ENCODE peak calls at places on chromosomes 4 and X, in eight cellular contexts. One of them, this sample, is unnamed.

GRCh38 chr4:104416725-104417363 is 77.8 kb downstream of the CXXC4 start:
- DNase-seq in H1: no peak
- DNase-seq in adrenal gland: no peak
- DNase-seq in CD8-positive, alpha-beta T cell: no peak
- DNase-seq in tibial nerve: no peak
- DNase-seq in Karpas-422: no peak
- DNase-seq in SJSA1: no peak
- DNase-seq in fibroblast of lung: no peak
- DNase-seq in this sample: no peak

GRCh38 chr4:28149762-28150161 is 1289.1 kb downstream of the STIM2 start:
- DNase-seq in H1: no peak
- DNase-seq in adrenal gland: no peak
- DNase-seq in CD8-positive, alpha-beta T cell: no peak
- DNase-seq in tibial nerve: no peak
- DNase-seq in Karpas-422: no peak
- DNase-seq in SJSA1: no peak
- DNase-seq in fibroblast of lung: no peak
- DNase-seq in this sample: no peak

GRCh38 chrX:29787666-29788065 is 427.7 kb upstream of the MAGEB2 start:
- DNase-seq in H1: no peak
- DNase-seq in adrenal gland: no peak
- DNase-seq in CD8-positive, alpha-beta T cell: no peak
- DNase-seq in tibial nerve: no peak
- DNase-seq in Karpas-422: no peak
- DNase-seq in SJSA1: no peak
- DNase-seq in fibroblast of lung: peak; percentile 72
- DNase-seq in this sample: no peak

GRCh38 chrX:151488677-151489076 is 74.8 kb upstream of the PASD1 start:
- DNase-seq in H1: peak; percentile 43
- DNase-seq in adrenal gland: peak; percentile 48
- DNase-seq in CD8-positive, alpha-beta T cell: no peak
- DNase-seq in tibial nerve: no peak
- DNase-seq in Karpas-422: peak; percentile 72
- DNase-seq in SJSA1: no peak
- DNase-seq in fibroblast of lung: no peak
- DNase-seq in this sample: peak; percentile 27

GRCh38 chrX:129318375-129318774 is 204.9 kb downstream of the SMARCA1 start:
- DNase-seq in H1: no peak
- DNase-seq in adrenal gland: peak; percentile 46
- DNase-seq in CD8-positive, alpha-beta T cell: no peak
- DNase-seq in tibial nerve: no peak
- DNase-seq in Karpas-422: peak; percentile 65
- DNase-seq in SJSA1: no peak
- DNase-seq in fibroblast of lung: peak; percentile 41
- DNase-seq in this sample: peak; percentile 27

GRCh38 chrX:52576946-52577345 is 60.1 kb upstream of the XAGE1B start:
- DNase-seq in H1: peak; percentile 40
- DNase-seq in adrenal gland: no peak
- DNase-seq in CD8-positive, alpha-beta T cell: no peak
- DNase-seq in tibial nerve: no peak
- DNase-seq in Karpas-422: no peak
- DNase-seq in SJSA1: no peak
- DNase-seq in fibroblast of lung: no peak
- DNase-seq in this sample: peak; percentile 10

GRCh38 chrX:118579417-118579816 is 83.8 kb downstream of the DOCK11 start:
- DNase-seq in H1: no peak
- DNase-seq in adrenal gland: no peak
- DNase-seq in CD8-positive, alpha-beta T cell: no peak
- DNase-seq in tibial nerve: no peak
- DNase-seq in Karpas-422: no peak
- DNase-seq in SJSA1: no peak
- DNase-seq in fibroblast of lung: no peak
- DNase-seq in this sample: no peak

GRCh38 chr4:141473026-141473540 is 163.3 kb upstream of the IL15 start:
- DNase-seq in H1: no peak
- DNase-seq in adrenal gland: no peak
- DNase-seq in CD8-positive, alpha-beta T cell: no peak
- DNase-seq in tibial nerve: no peak
- DNase-seq in Karpas-422: no peak
- DNase-seq in SJSA1: no peak
- DNase-seq in fibroblast of lung: no peak
- DNase-seq in this sample: no peak

GRCh38 chr4:38117614-38118013 is 157.4 kb downstream of the PTTG2 start:
- DNase-seq in H1: no peak
- DNase-seq in adrenal gland: no peak
- DNase-seq in CD8-positive, alpha-beta T cell: no peak
- DNase-seq in tibial nerve: no peak
- DNase-seq in Karpas-422: no peak
- DNase-seq in SJSA1: no peak
- DNase-seq in fibroblast of lung: no peak
- DNase-seq in this sample: no peak

GRCh38 chr4:124650614-124651013 is 61.9 kb downstream of the ANKRD50 start:
- DNase-seq in H1: no peak
- DNase-seq in adrenal gland: no peak
- DNase-seq in CD8-positive, alpha-beta T cell: no peak
- DNase-seq in tibial nerve: no peak
- DNase-seq in Karpas-422: no peak
- DNase-seq in SJSA1: no peak
- DNase-seq in fibroblast of lung: no peak
- DNase-seq in this sample: no peak

GRCh38 chr4:143339497-143339896 is 2.8 kb downstream of the GAB1 start:
- DNase-seq in H1: no peak
- DNase-seq in adrenal gland: no peak
- DNase-seq in CD8-positive, alpha-beta T cell: no peak
- DNase-seq in tibial nerve: no peak
- DNase-seq in Karpas-422: no peak
- DNase-seq in SJSA1: no peak
- DNase-seq in fibroblast of lung: no peak
- DNase-seq in this sample: no peak

GRCh38 chr4:40750461-40751258 is 905 bp downstream of the NSUN7 start:
- DNase-seq in H1: peak; percentile 74
- DNase-seq in adrenal gland: no peak
- DNase-seq in CD8-positive, alpha-beta T cell: no peak
- DNase-seq in tibial nerve: no peak
- DNase-seq in Karpas-422: no peak
- DNase-seq in SJSA1: no peak
- DNase-seq in fibroblast of lung: peak; percentile 9
- DNase-seq in this sample: peak; percentile 8

GRCh38 chr4:12729384-12729783 is 754.8 kb downstream of the RAB28 start:
- DNase-seq in H1: no peak
- DNase-seq in adrenal gland: no peak
- DNase-seq in CD8-positive, alpha-beta T cell: no peak
- DNase-seq in tibial nerve: no peak
- DNase-seq in Karpas-422: peak; percentile 75
- DNase-seq in SJSA1: peak; percentile 62
- DNase-seq in fibroblast of lung: peak; percentile 40
- DNase-seq in this sample: peak; percentile 47

GRCh38 chr4:19739101-19739651 is 512.5 kb upstream of the SLIT2 start:
- DNase-seq in H1: no peak
- DNase-seq in adrenal gland: peak; percentile 21
- DNase-seq in CD8-positive, alpha-beta T cell: no peak
- DNase-seq in tibial nerve: no peak
- DNase-seq in Karpas-422: no peak
- DNase-seq in SJSA1: peak; percentile 99
- DNase-seq in fibroblast of lung: peak; percentile 92
- DNase-seq in this sample: peak; percentile 75

DNA sequence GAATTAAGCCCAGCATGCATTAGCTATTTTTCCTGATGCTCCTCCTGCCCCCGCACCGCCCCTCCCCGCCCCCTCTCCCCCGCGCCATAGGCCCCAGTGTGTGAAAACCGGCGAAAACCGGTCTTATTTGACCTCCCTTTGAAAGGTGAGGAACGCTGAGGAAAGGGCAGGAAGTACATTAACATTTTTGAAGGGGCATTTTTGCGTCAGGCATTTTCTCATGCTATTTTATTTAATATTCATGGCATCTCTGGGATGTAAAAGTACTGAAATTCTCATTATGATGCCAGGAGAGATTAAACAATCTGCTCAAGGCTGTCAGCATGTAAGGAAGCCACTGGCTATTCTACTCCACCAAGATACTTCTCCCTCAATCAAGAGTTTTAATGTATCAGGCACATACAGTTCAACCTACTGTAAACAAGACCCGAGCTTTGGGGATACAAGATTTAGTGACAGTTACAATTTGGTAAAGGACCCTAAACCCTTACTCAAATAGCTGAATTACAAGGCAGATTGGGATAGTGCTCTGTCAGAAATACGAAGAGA is 1.2 kb upstream of the NMU start:
- DNase-seq in H1: no peak
- DNase-seq in adrenal gland: no peak
- DNase-seq in CD8-positive, alpha-beta T cell: no peak
- DNase-seq in tibial nerve: no peak
- DNase-seq in Karpas-422: no peak
- DNase-seq in SJSA1: no peak
- DNase-seq in fibroblast of lung: no peak
- DNase-seq in this sample: no peak
- H3K4me1 ChIP-seq in H1: peaks cover 10% of the 10 kb centered on the region
- H3K4me1 ChIP-seq in adrenal gland: peaks cover 12% of the 10 kb centered on the region
- H3K4me1 ChIP-seq in CD8-positive, alpha-beta T cell: peaks cover 8% of the 10 kb centered on the region
- H3K4me1 ChIP-seq in tibial nerve: peaks cover 11% of the 10 kb centered on the region
- H3K4me1 ChIP-seq in Karpas-422: peaks cover 10% of the 10 kb centered on the region
- H3K4me1 ChIP-seq in SJSA1: peaks cover 4% of the 10 kb centered on the region
- H3K4me1 ChIP-seq in fibroblast of lung: peaks cover 3% of the 10 kb centered on the region
- H3K4me1 ChIP-seq in this sample: no peaks in the 10 kb centered on the region

GRCh38 chr4:174216935-174217272 is 66.6 kb downstream of the FBXO8 start:
- DNase-seq in H1: no peak
- DNase-seq in adrenal gland: no peak
- DNase-seq in CD8-positive, alpha-beta T cell: no peak
- DNase-seq in tibial nerve: no peak
- DNase-seq in Karpas-422: no peak
- DNase-seq in SJSA1: no peak
- DNase-seq in fibroblast of lung: no peak
- DNase-seq in this sample: no peak
- H3K4me3 ChIP-seq in H1: no peak overlapping the region
- H3K4me3 ChIP-seq in adrenal gland: no peak overlapping the region
- H3K4me3 ChIP-seq in CD8-positive, alpha-beta T cell: no peak overlapping the region
- H3K4me3 ChIP-seq in tibial nerve: peak overlapping the region; percentile 37
- H3K4me3 ChIP-seq in Karpas-422: no peak overlapping the region
- H3K4me3 ChIP-seq in SJSA1: no peak overlapping the region
- H3K4me3 ChIP-seq in fibroblast of lung: no peak overlapping the region
- H3K4me3 ChIP-seq in this sample: no peak overlapping the region

GRCh38 chrX:65601530-65602281 is 65.7 kb upstream of the MSN start:
- DNase-seq in H1: no peak
- DNase-seq in adrenal gland: peak; percentile 70
- DNase-seq in CD8-positive, alpha-beta T cell: peak; percentile 51
- DNase-seq in tibial nerve: peak; percentile 67
- DNase-seq in Karpas-422: no peak
- DNase-seq in SJSA1: peak; percentile 56
- DNase-seq in fibroblast of lung: peak; percentile 90
- DNase-seq in this sample: no peak
- H3K4me1 ChIP-seq in H1: no peaks in the 10 kb centered on the region
- H3K4me1 ChIP-seq in adrenal gland: peaks cover 22% of the 10 kb centered on the region
- H3K4me1 ChIP-seq in CD8-positive, alpha-beta T cell: peaks cover 74% of the 10 kb centered on the region
- H3K4me1 ChIP-seq in tibial nerve: peaks cover 7% of the 10 kb centered on the region
- H3K4me1 ChIP-seq in Karpas-422: no peaks in the 10 kb centered on the region
- H3K4me1 ChIP-seq in SJSA1: peaks cover 24% of the 10 kb centered on the region
- H3K4me1 ChIP-seq in fibroblast of lung: no peaks in the 10 kb centered on the region
- H3K4me1 ChIP-seq in this sample: peaks cover 8% of the 10 kb centered on the region

GRCh38 chrX:662126-662525 is 31.5 kb downstream of the SHOX start:
- DNase-seq in H1: no peak
- DNase-seq in adrenal gland: no peak
- DNase-seq in CD8-positive, alpha-beta T cell: no peak
- DNase-seq in tibial nerve: peak; percentile 1
- DNase-seq in Karpas-422: no peak
- DNase-seq in SJSA1: no peak
- DNase-seq in fibroblast of lung: no peak
- DNase-seq in this sample: no peak

GRCh38 chrX:666762-667161 is 36.2 kb downstream of the SHOX start:
- DNase-seq in H1: no peak
- DNase-seq in adrenal gland: no peak
- DNase-seq in CD8-positive, alpha-beta T cell: no peak
- DNase-seq in tibial nerve: no peak
- DNase-seq in Karpas-422: no peak
- DNase-seq in SJSA1: no peak
- DNase-seq in fibroblast of lung: no peak
- DNase-seq in this sample: no peak

GRCh38 chrX:663841-664240 is 33.2 kb downstream of the SHOX start:
- DNase-seq in H1: no peak
- DNase-seq in adrenal gland: no peak
- DNase-seq in CD8-positive, alpha-beta T cell: no peak
- DNase-seq in tibial nerve: no peak
- DNase-seq in Karpas-422: no peak
- DNase-seq in SJSA1: no peak
- DNase-seq in fibroblast of lung: no peak
- DNase-seq in this sample: no peak

GRCh38 chrX:670596-670995 is 40.0 kb downstream of the SHOX start:
- DNase-seq in H1: no peak
- DNase-seq in adrenal gland: no peak
- DNase-seq in CD8-positive, alpha-beta T cell: no peak
- DNase-seq in tibial nerve: no peak
- DNase-seq in Karpas-422: no peak
- DNase-seq in SJSA1: no peak
- DNase-seq in fibroblast of lung: no peak
- DNase-seq in this sample: no peak

GRCh38 chrX:667360-667759 is 36.8 kb downstream of the SHOX start:
- DNase-seq in H1: no peak
- DNase-seq in adrenal gland: no peak
- DNase-seq in CD8-positive, alpha-beta T cell: no peak
- DNase-seq in tibial nerve: no peak
- DNase-seq in Karpas-422: no peak
- DNase-seq in SJSA1: no peak
- DNase-seq in fibroblast of lung: no peak
- DNase-seq in this sample: no peak
- H3K4me3 ChIP-seq in H1: no peak overlapping the region
- H3K4me3 ChIP-seq in adrenal gland: no peak overlapping the region
- H3K4me3 ChIP-seq in CD8-positive, alpha-beta T cell: no peak overlapping the region
- H3K4me3 ChIP-seq in tibial nerve: peak overlapping the region; percentile 23
- H3K4me3 ChIP-seq in Karpas-422: no peak overlapping the region
- H3K4me3 ChIP-seq in SJSA1: no peak overlapping the region
- H3K4me3 ChIP-seq in fibroblast of lung: no peak overlapping the region
- H3K4me3 ChIP-seq in this sample: no peak overlapping the region

DNA sequence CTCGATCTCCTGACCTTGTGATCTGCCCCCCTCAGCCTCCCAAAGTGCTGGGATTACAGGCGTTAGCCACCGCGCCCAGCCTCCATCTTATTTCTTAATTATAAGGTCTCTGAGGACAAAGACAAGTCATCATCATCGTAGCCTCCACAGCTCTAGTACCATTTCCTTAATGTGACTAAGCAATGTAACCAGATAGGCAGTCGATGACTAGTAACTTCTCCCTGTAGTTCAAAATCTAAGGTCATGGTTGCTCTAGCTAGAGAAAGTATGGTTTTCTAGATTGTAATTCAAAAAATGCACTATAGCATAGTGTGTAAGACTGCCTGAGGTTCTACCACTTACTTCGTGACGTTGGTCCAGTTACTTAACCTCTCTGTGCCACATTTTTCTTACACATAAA is 6.9 kb downstream of the SLC39A8 start:
- DNase-seq in H1: no peak
- DNase-seq in adrenal gland: no peak
- DNase-seq in CD8-positive, alpha-beta T cell: no peak
- DNase-seq in tibial nerve: no peak
- DNase-seq in Karpas-422: no peak
- DNase-seq in SJSA1: no peak
- DNase-seq in fibroblast of lung: no peak
- DNase-seq in this sample: no peak
- H3K4me1 ChIP-seq in H1: no peaks in the 10 kb centered on the region
- H3K4me1 ChIP-seq in adrenal gland: peaks cover under 1% of the 10 kb centered on the region
- H3K4me1 ChIP-seq in CD8-positive, alpha-beta T cell: peaks cover 28% of the 10 kb centered on the region
- H3K4me1 ChIP-seq in tibial nerve: peaks cover 2% of the 10 kb centered on the region
- H3K4me1 ChIP-seq in Karpas-422: peaks cover 67% of the 10 kb centered on the region
- H3K4me1 ChIP-seq in SJSA1: no peaks in the 10 kb centered on the region
- H3K4me1 ChIP-seq in fibroblast of lung: no peaks in the 10 kb centered on the region
- H3K4me1 ChIP-seq in this sample: peaks cover 2% of the 10 kb centered on the region

This sample was measured in A673.